ENCODE peak calls at places on chromosomes 4 and X, in eight cellular contexts. N, G, M, Q, L, Z, U and J are unnamed samples. For H3K36me3, the result is how much of the 10 kb centered on the place peaks cover.

GRCh38 chr4:65951177-65951576 is 280.9 kb upstream of the EPHA5 start:
- DNase-seq in N (no peak), G (no peak), M (no peak), Q (no peak), L (no peak), Z (no peak), U (no peak), J (no peak)

GRCh38 chr4:55116450-55116849 is 8.9 kb downstream of the KDR start:
- DNase-seq in N (no peak), G (no peak), M (no peak), Q (no peak), L (peak), Z (no peak), U (peak), J (peak)

GRCh38 chr4:123786955-123787354 is 390.4 kb downstream of the SPRY1 start:
- DNase-seq in N (no peak), G (peak), M (no peak), Q (peak), L (no peak), Z (peak), U (no peak), J (no peak)

GRCh38 chr4:141459020-141459419 is 177.4 kb upstream of the IL15 start:
- DNase-seq in N (no peak), G (no peak), M (no peak), Q (no peak), L (no peak), Z (no peak), U (no peak), J (peak)

GRCh38 chrX:154714925-154715324 is 36.0 kb downstream of the GAB3 start:
- DNase-seq in N (no peak), G (no peak), M (peak), Q (no peak), L (peak), Z (peak), U (peak), J (peak)

GRCh38 chr4:56259595-56259994 is 127.7 kb downstream of the AASDH start:
- DNase-seq in N (no peak), G (no peak), M (no peak), Q (no peak), L (no peak), Z (no peak), U (no peak), J (no peak)

GRCh38 chr4:39452153-39452859 is 6.4 kb downstream of the RPL9 start:
- DNase-seq in N (no peak), G (no peak), M (no peak), Q (no peak), L (no peak), Z (no peak), U (no peak), J (no peak)

GRCh38 chr4:82578935-82579334 is 17.1 kb upstream of the TMEM150C start:
- DNase-seq in N (no peak), G (no peak), M (no peak), Q (no peak), L (no peak), Z (no peak), U (peak), J (no peak)

GRCh38 chr4:126991965-126992364 is 640.8 kb upstream of the INTU start:
- DNase-seq in N (no peak), G (no peak), M (no peak), Q (no peak), L (peak), Z (no peak), U (no peak), J (peak)

GRCh38 chr4:59175588-59175987 is 2024.5 kb upstream of the ADGRL3 start:
- DNase-seq in N (no peak), G (no peak), M (no peak), Q (no peak), L (no peak), Z (no peak), U (no peak), J (no peak)

GRCh38 chr4:59179372-59179771 is 2020.8 kb upstream of the ADGRL3 start:
- DNase-seq in N (no peak), G (no peak), M (no peak), Q (no peak), L (no peak), Z (no peak), U (no peak), J (no peak)

GRCh38 chr4:59180969-59181368 is 2019.2 kb upstream of the ADGRL3 start:
- DNase-seq in N (no peak), G (no peak), M (no peak), Q (no peak), L (no peak), Z (no peak), U (no peak), J (no peak)

DNA sequence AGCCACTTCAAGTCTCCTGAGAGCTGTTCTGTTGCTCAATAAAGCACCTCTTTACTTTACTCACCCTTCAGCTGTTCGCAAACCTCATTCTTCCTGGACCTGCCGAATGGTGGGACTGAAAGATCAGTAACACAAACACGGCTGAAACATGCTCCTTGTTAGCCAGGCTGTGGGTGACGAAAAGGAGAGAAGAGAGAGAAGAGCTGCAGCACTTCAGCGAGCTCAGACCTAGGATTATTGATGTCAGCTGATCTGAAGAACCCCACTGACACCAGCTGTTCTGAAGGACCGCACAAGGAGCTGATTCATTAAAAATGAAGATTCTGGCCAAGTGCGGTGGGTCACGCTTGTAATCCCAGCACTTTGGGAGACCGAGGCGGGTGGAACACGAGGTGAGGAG is 2020.0 kb upstream of the ADGRL3 start:
- DNase-seq in N (no peak), G (no peak), M (no peak), Q (no peak), L (no peak), Z (no peak), U (no peak), J (no peak)
- H3K36me3 ChIP-seq in N (under half), G (under half), M (under half), Q (under half), L (under half), Z (under half), U (under half), J (under half)

GRCh38 chr4:182188622-182189021 is 54.6 kb upstream of the TENM3 start:
- DNase-seq in N (no peak), G (no peak), M (no peak), Q (no peak), L (no peak), Z (no peak), U (no peak), J (no peak)

GRCh38 chr4:182190306-182190705 is 52.9 kb upstream of the TENM3 start:
- DNase-seq in N (no peak), G (no peak), M (no peak), Q (no peak), L (no peak), Z (no peak), U (no peak), J (no peak)

GRCh38 chr4:182179751-182180150 is 63.5 kb upstream of the TENM3 start:
- DNase-seq in N (no peak), G (no peak), M (no peak), Q (no peak), L (peak), Z (no peak), U (no peak), J (no peak)

GRCh38 chr4:182189107-182189878 is 53.9 kb upstream of the TENM3 start:
- DNase-seq in N (no peak), G (no peak), M (no peak), Q (peak), L (peak), Z (no peak), U (no peak), J (peak)

DNA sequence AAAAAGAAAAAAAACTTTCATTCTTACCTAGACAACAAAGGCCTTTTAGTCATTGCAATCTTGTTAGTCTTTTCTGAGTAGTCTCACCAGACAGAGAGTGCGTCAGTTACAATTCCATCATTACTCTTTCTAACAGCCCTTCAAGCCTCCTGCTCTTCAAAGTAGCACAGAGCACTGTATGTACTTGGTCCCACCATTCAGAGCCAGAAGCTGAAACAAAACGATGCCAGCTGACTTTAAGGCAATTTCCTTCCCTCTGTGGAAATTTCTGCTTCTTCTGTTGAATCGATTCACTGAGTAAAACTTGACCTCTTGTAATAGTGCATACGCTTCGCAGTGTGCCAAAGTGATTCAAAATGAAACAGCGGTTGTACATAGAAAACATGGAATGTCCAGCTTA is 57.7 kb upstream of the TENM3 start:
- DNase-seq in N (no peak), G (no peak), M (no peak), Q (no peak), L (no peak), Z (no peak), U (no peak), J (no peak)
- H3K4me3 ChIP-seq in N (no peak), G (no peak), M (no peak), Q (no peak), L (no peak), Z (no peak), U (no peak), J (no peak)

GRCh38 chrX:53089224-53089842 is 4.6 kb upstream of the KANTR start:
- DNase-seq in N (no peak), G (peak), M (peak), Q (peak), L (peak), Z (peak), U (peak), J (peak)
- TF ChIP-seq CTCF in N (peak), G (peak), M (peak), Q (peak), L (peak), Z (peak), U (peak), J (peak)

DNA sequence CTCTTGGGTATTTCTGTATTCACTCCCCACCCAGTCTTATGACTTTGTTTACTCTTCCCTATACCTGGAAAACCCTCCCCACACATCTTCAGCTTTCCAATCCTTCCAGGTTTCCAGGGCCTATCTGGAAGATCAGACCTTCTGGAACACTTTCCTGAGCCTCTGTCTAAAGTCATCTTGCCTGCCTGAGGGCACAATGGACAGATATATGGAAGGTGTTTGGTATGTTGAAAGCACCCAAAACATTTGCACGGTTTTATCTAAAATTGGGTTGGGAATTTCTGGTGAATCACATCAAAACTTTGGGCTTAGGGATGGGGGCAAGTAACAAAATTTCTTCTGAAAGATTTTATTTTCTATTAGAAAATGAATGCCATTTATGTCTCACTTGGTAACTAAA is 16.0 kb downstream of the CLDN2 start:
- DNase-seq in N (no peak), G (no peak), M (no peak), Q (no peak), L (no peak), Z (no peak), U (no peak), J (no peak)
- H3K36me3 ChIP-seq in N (under half), G (under half), M (under half), Q (under half), L (under half), Z (under half), U (under half), J (under half)

GRCh38 chrX:12971282-12972003 is 3.5 kb upstream of the TMSB4X start:
- DNase-seq in N (no peak), G (peak), M (no peak), Q (peak), L (no peak), Z (no peak), U (no peak), J (no peak)

GRCh38 chrX:12973561-12974216 is 1.2 kb upstream of the TMSB4X start:
- DNase-seq in N (peak), G (peak), M (peak), Q (peak), L (no peak), Z (no peak), U (peak), J (no peak)

GRCh38 chrX:12974217-12974796 is 603 bp upstream of the TMSB4X start:
- DNase-seq in N (peak), G (peak), M (peak), Q (peak), L (peak), Z (peak), U (peak), J (peak)

GRCh38 chrX:12972239-12972638 is 2.7 kb upstream of the TMSB4X start:
- DNase-seq in N (no peak), G (no peak), M (no peak), Q (no peak), L (no peak), Z (no peak), U (no peak), J (no peak)

GRCh38 chrX:12972867-12973560 is 1.9 kb upstream of the TMSB4X start:
- DNase-seq in N (no peak), G (no peak), M (no peak), Q (no peak), L (no peak), Z (no peak), U (no peak), J (no peak)
- H3K4me3 ChIP-seq in N (no peak), G (peak), M (peak), Q (no peak), L (no peak), Z (no peak), U (no peak), J (no peak)